ENCODE peak calls at places on chromosome 11, in eight cellular contexts. R, M, W, P, N, J, A and Z are unnamed samples.

GRCh38 chr11:17979770-17980371 is 33.0 kb downstream of the SERGEF start:
- DNase-seq in R (no peak), M (peak), W (peak), P (peak), N (peak), J (no peak), A (peak), Z (peak)

GRCh38 chr11:31779268-31779879 is 31.7 kb downstream of the PAX6 start:
- DNase-seq in R (peak), M (no peak), W (peak), P (no peak), N (no peak), J (no peak), A (peak), Z (peak)

GRCh38 chr11:72228229-72228843 is 3.8 kb downstream of the INPPL1 start:
- DNase-seq in R (no peak), M (no peak), W (no peak), P (no peak), N (no peak), J (no peak), A (peak), Z (no peak)

GRCh38 chr11:64250875-64251721 is at the start of gene PLCB3:
- DNase-seq in R (no peak), M (peak), W (no peak), P (no peak), N (no peak), J (no peak), A (no peak), Z (peak)

GRCh38 chr11:134278356-134278755 is 2.2 kb downstream of the GLB1L3 start:
- DNase-seq in R (no peak), M (no peak), W (no peak), P (no peak), N (no peak), J (no peak), A (no peak), Z (no peak)

GRCh38 chr11:2901854-2902783 is 16.5 kb upstream of the CDKN1C start:
- DNase-seq in R (peak), M (peak), W (peak), P (peak), N (peak), J (peak), A (peak), Z (peak)

GRCh38 chr11:94024547-94024946 is 3.4 kb downstream of the HEPHL1 start:
- DNase-seq in R (no peak), M (no peak), W (no peak), P (no peak), N (no peak), J (no peak), A (no peak), Z (no peak)

GRCh38 chr11:2451336-2451735 is 6.5 kb downstream of the KCNQ1 start:
- DNase-seq in R (no peak), M (no peak), W (no peak), P (no peak), N (no peak), J (no peak), A (no peak), Z (no peak)

GRCh38 chr11:122664188-122664587 is 8.7 kb downstream of the UBASH3B start:
- DNase-seq in R (no peak), M (no peak), W (peak), P (no peak), N (no peak), J (no peak), A (no peak), Z (no peak)

GRCh38 chr11:65887723-65888162 is 528 bp downstream of the FIBP start:
- DNase-seq in R (no peak), M (no peak), W (peak), P (no peak), N (no peak), J (no peak), A (no peak), Z (peak)

GRCh38 chr11:122556605-122557004 is 98.9 kb upstream of the UBASH3B start:
- DNase-seq in R (no peak), M (no peak), W (no peak), P (no peak), N (no peak), J (no peak), A (peak), Z (peak)

GRCh38 chr11:26331911-26332571 is at the start of gene ANO3:
- DNase-seq in R (no peak), M (no peak), W (peak), P (peak), N (peak), J (peak), A (peak), Z (peak)

GRCh38 chr11:117000039-117000740 is 98.0 kb downstream of the SIK3 start:
- DNase-seq in R (no peak), M (no peak), W (no peak), P (no peak), N (no peak), J (no peak), A (no peak), Z (no peak)

GRCh38 chr11:74710291-74710938 is 20.8 kb downstream of the CHRDL2 start:
- DNase-seq in R (no peak), M (no peak), W (peak), P (no peak), N (no peak), J (no peak), A (peak), Z (peak)

GRCh38 chr11:102869354-102869753 is 5.4 kb downstream of the MMP12 start:
- DNase-seq in R (no peak), M (no peak), W (no peak), P (no peak), N (no peak), J (no peak), A (no peak), Z (no peak)

GRCh38 chr11:108672113-108672512 is 7.2 kb downstream of the DDX10 start:
- DNase-seq in R (no peak), M (no peak), W (peak), P (no peak), N (no peak), J (no peak), A (peak), Z (peak)

GRCh38 chr11:74257934-74258553 is 53.4 kb downstream of the P4HA3 start:
- DNase-seq in R (no peak), M (no peak), W (peak), P (no peak), N (no peak), J (no peak), A (peak), Z (peak)

GRCh38 chr11:50246699-50247098 is 214.0 kb downstream of the OR4C45 start:
- DNase-seq in R (no peak), M (no peak), W (no peak), P (no peak), N (no peak), J (no peak), A (no peak), Z (no peak)

GRCh38 chr11:56748597-56748996 is at the start of gene OR9G4:
- DNase-seq in R (no peak), M (no peak), W (no peak), P (no peak), N (no peak), J (no peak), A (no peak), Z (no peak)

GRCh38 chr11:24386551-24387404 is 110.1 kb upstream of the LUZP2 start:
- DNase-seq in R (no peak), M (no peak), W (peak), P (no peak), N (no peak), J (no peak), A (peak), Z (peak)

GRCh38 chr11:84524422-84525051 is 1102.6 kb downstream of the DLG2 start:
- DNase-seq in R (no peak), M (no peak), W (peak), P (no peak), N (no peak), J (no peak), A (peak), Z (peak)

GRCh38 chr11:102179366-102179765 is 69.1 kb downstream of the YAP1 start:
- DNase-seq in R (no peak), M (no peak), W (no peak), P (no peak), N (no peak), J (no peak), A (no peak), Z (no peak)

GRCh38 chr11:111526501-111526900 is 11.9 kb downstream of the HOATZ start:
- DNase-seq in R (peak), M (no peak), W (peak), P (no peak), N (no peak), J (no peak), A (peak), Z (peak)

GRCh38 chr11:35143509-35144102 is 4.6 kb downstream of the CD44 start:
- DNase-seq in R (no peak), M (no peak), W (no peak), P (no peak), N (no peak), J (no peak), A (no peak), Z (no peak)

GRCh38 chr11:77062924-77063323 is 3.8 kb upstream of the CAPN5 start:
- DNase-seq in R (no peak), M (no peak), W (no peak), P (no peak), N (no peak), J (no peak), A (no peak), Z (no peak)

GRCh38 chr11:118975771-118976709 is 4.5 kb downstream of the FOXR1 start:
- DNase-seq in R (no peak), M (no peak), W (no peak), P (no peak), N (no peak), J (no peak), A (peak), Z (no peak)

GRCh38 chr11:70146309-70146708 is 56.8 kb upstream of the FADD start:
- DNase-seq in R (no peak), M (no peak), W (no peak), P (no peak), N (no peak), J (no peak), A (no peak), Z (no peak)

GRCh38 chr11:120055646-120056045 is 82.3 kb downstream of the TRIM29 start:
- DNase-seq in R (no peak), M (no peak), W (no peak), P (no peak), N (no peak), J (no peak), A (peak), Z (peak)

GRCh38 chr11:43788394-43788793 is 92.2 kb upstream of the ALKBH3 start:
- DNase-seq in R (no peak), M (no peak), W (no peak), P (no peak), N (no peak), J (no peak), A (no peak), Z (no peak)